ENCODE peak calls at places on chromosomes 11 and 22, in six cellular contexts. U is heart right ventricle, G is Karpas-422, R is posterior cingulate gyrus, E is neural crest cell, W is activated T-cell treated with anti-CD3 and anti-CD28 coated beads for 1 hour. M is an unnamed sample.

GRCh38 chr11:47992959-47993820 is 12.8 kb downstream of the PTPRJ start:
- DNase-seq in U (no peak), G (peak), R (no peak), E (no peak), W (no peak), M (no peak)

GRCh38 chr11:45909594-45910475 is 2.8 kb upstream of the FREY1 start:
- DNase-seq in U (no peak), G (no peak), R (no peak), E (no peak), W (no peak), M (no peak)

GRCh38 chr11:86983071-86983488 is 27.9 kb upstream of the FZD4 start:
- DNase-seq in U (peak), G (no peak), R (no peak), E (no peak), W (no peak), M (no peak)

GRCh38 chr11:47532597-47533213 is 20.2 kb downstream of the CELF1 start:
- DNase-seq in U (no peak), G (no peak), R (no peak), E (no peak), W (no peak), M (no peak)

GRCh38 chr22:46539169-46539568 is 1.7 kb upstream of the CELSR1 start:
- DNase-seq in U (no peak), G (no peak), R (peak), E (no peak), W (no peak), M (no peak)

GRCh38 chr11:70033711-70034070 is 44.4 kb upstream of the ANO1 start:
- DNase-seq in U (no peak), G (no peak), R (no peak), E (no peak), W (no peak), M (no peak)

GRCh38 chr11:115541518-115541917 is 37.3 kb upstream of the CADM1 start:
- DNase-seq in U (no peak), G (no peak), R (no peak), E (no peak), W (no peak), M (no peak)

GRCh38 chr22:48702573-48703264 is 1125.0 kb downstream of the BRD1 start:
- DNase-seq in U (no peak), G (no peak), R (peak), E (peak), W (no peak), M (no peak)

GRCh38 chr22:35217541-35217940 is 39.8 kb upstream of the HMGXB4 start:
- DNase-seq in U (no peak), G (no peak), R (no peak), E (no peak), W (no peak), M (no peak)

GRCh38 chr11:121329786-121330395 is 37.3 kb downstream of the SC5D start:
- DNase-seq in U (no peak), G (no peak), R (no peak), E (no peak), W (no peak), M (no peak)

GRCh38 chr11:64351136-64351631 is 7.8 kb upstream of the RPS6KA4 start:
- DNase-seq in U (no peak), G (no peak), R (no peak), E (no peak), W (no peak), M (no peak)

GRCh38 chr11:21628641-21629040 is 564.2 kb upstream of the ANO5 start:
- DNase-seq in U (no peak), G (no peak), R (no peak), E (no peak), W (no peak), M (no peak)

GRCh38 chr22:40739723-40740122 is 60.4 kb downstream of the MCHR1 start:
- DNase-seq in U (no peak), G (no peak), R (no peak), E (no peak), W (no peak), M (no peak)

GRCh38 chr11:59573216-59573615 is 42.4 kb downstream of the OSBP start:
- DNase-seq in U (no peak), G (no peak), R (no peak), E (no peak), W (no peak), M (no peak)

GRCh38 chr11:86637976-86638375 is 34.4 kb downstream of the ME3 start:
- DNase-seq in U (no peak), G (no peak), R (no peak), E (no peak), W (no peak), M (no peak)

GRCh38 chr11:79100093-79100704 is 340.6 kb downstream of the TENM4 start:
- DNase-seq in U (no peak), G (peak), R (no peak), E (peak), W (no peak), M (peak)

GRCh38 chr11:34654491-34655334 is 33.8 kb downstream of the EHF start:
- DNase-seq in U (peak), G (no peak), R (no peak), E (no peak), W (no peak), M (peak)

GRCh38 chr11:1501421-1502167 is 15.0 kb upstream of the MOB2 start:
- DNase-seq in U (no peak), G (no peak), R (peak), E (no peak), W (no peak), M (no peak)

GRCh38 chr11:2399488-2400068 is 972 bp upstream of the TSSC4 start:
- DNase-seq in U (no peak), G (no peak), R (no peak), E (no peak), W (no peak), M (peak)

GRCh38 chr11:121494355-121495099 is 41.8 kb upstream of the SORL1-AS1 start:
- DNase-seq in U (no peak), G (peak), R (no peak), E (no peak), W (no peak), M (no peak)

GRCh38 chr11:97743205-97743742 is 1277.5 kb upstream of the CNTN5 start:
- DNase-seq in U (no peak), G (no peak), R (no peak), E (no peak), W (no peak), M (no peak)

GRCh38 chr22:38696606-38697005 is 4.1 kb downstream of the JOSD1 start:
- DNase-seq in U (no peak), G (no peak), R (no peak), E (no peak), W (no peak), M (no peak)

GRCh38 chr11:115580416-115580815 is 76.2 kb upstream of the CADM1 start:
- DNase-seq in U (no peak), G (no peak), R (no peak), E (no peak), W (no peak), M (no peak)

GRCh38 chr11:72799441-72799840 is 5.6 kb upstream of the STARD10 start:
- DNase-seq in U (no peak), G (no peak), R (no peak), E (no peak), W (no peak), M (no peak)

GRCh38 chr11:72380132-72380503 is 54.2 kb downstream of the CLPB start:
- DNase-seq in U (no peak), G (no peak), R (no peak), E (no peak), W (no peak), M (no peak)

GRCh38 chr11:34380696-34381095 is 22.9 kb upstream of the ABTB2 start:
- DNase-seq in U (no peak), G (no peak), R (no peak), E (no peak), W (no peak), M (peak)

GRCh38 chr11:100671471-100671870 is 15.6 kb upstream of the ARHGAP42 start:
- DNase-seq in U (no peak), G (no peak), R (no peak), E (no peak), W (no peak), M (no peak)

GRCh38 chr11:17802491-17802890 is 67.9 kb downstream of the KCNC1 start:
- DNase-seq in U (no peak), G (no peak), R (no peak), E (no peak), W (no peak), M (no peak)

GRCh38 chr11:28010001-28010400 is 98.0 kb downstream of the KIF18A start:
- DNase-seq in U (no peak), G (no peak), R (no peak), E (no peak), W (no peak), M (no peak)

GRCh38 chr11:74566386-74566960 is 25.9 kb upstream of the POLD3 start:
- DNase-seq in U (no peak), G (no peak), R (no peak), E (no peak), W (no peak), M (no peak)

GRCh38 chr11:130639369-130639768 is 190.9 kb downstream of the ADAMTS15 start:
- DNase-seq in U (no peak), G (no peak), R (no peak), E (no peak), W (no peak), M (no peak)